ENCODE peak calls at places on chromosome 5, in eight cellular contexts. One of them, this sample, is unnamed.

GRCh38 chr5:175517824-175518450 is 39.6 kb downstream of the SFXN1 start:
- DNase-seq in heart left ventricle: no peak
- DNase-seq in fibroblast of villous mesenchyme: peak
- DNase-seq in esophagus squamous epithelium: no peak
- DNase-seq in fibroblast of lung: peak
- DNase-seq in A549: no peak
- DNase-seq in psoas muscle: no peak
- DNase-seq in transverse colon: no peak
- DNase-seq in this sample: no peak

GRCh38 chr5:148443998-148444397 is 60.2 kb downstream of the FBXO38 start:
- DNase-seq in heart left ventricle: peak
- DNase-seq in fibroblast of villous mesenchyme: peak
- DNase-seq in esophagus squamous epithelium: no peak
- DNase-seq in fibroblast of lung: peak
- DNase-seq in A549: peak
- DNase-seq in psoas muscle: no peak
- DNase-seq in transverse colon: peak
- DNase-seq in this sample: peak

GRCh38 chr5:132263548-132264261 is 6.2 kb downstream of the PDLIM4 start:
- DNase-seq in heart left ventricle: peak
- DNase-seq in fibroblast of villous mesenchyme: peak
- DNase-seq in esophagus squamous epithelium: no peak
- DNase-seq in fibroblast of lung: peak
- DNase-seq in A549: peak
- DNase-seq in psoas muscle: peak
- DNase-seq in transverse colon: peak
- DNase-seq in this sample: no peak

GRCh38 chr5:171955761-171956160 is 50.7 kb downstream of the FBXW11 start:
- DNase-seq in heart left ventricle: no peak
- DNase-seq in fibroblast of villous mesenchyme: no peak
- DNase-seq in esophagus squamous epithelium: no peak
- DNase-seq in fibroblast of lung: no peak
- DNase-seq in A549: no peak
- DNase-seq in psoas muscle: no peak
- DNase-seq in transverse colon: no peak
- DNase-seq in this sample: no peak

GRCh38 chr5:88881566-88881965 is 1.4 kb downstream of the MEF2C start:
- DNase-seq in heart left ventricle: no peak
- DNase-seq in fibroblast of villous mesenchyme: peak
- DNase-seq in esophagus squamous epithelium: no peak
- DNase-seq in fibroblast of lung: peak
- DNase-seq in A549: no peak
- DNase-seq in psoas muscle: no peak
- DNase-seq in transverse colon: no peak
- DNase-seq in this sample: no peak

GRCh38 chr5:133735346-133735745 is 123.0 kb upstream of the FSTL4 start:
- DNase-seq in heart left ventricle: peak
- DNase-seq in fibroblast of villous mesenchyme: peak
- DNase-seq in esophagus squamous epithelium: no peak
- DNase-seq in fibroblast of lung: peak
- DNase-seq in A549: peak
- DNase-seq in psoas muscle: no peak
- DNase-seq in transverse colon: no peak
- DNase-seq in this sample: no peak

GRCh38 chr5:149039501-149039900 is 23.4 kb downstream of the SH3TC2 start:
- DNase-seq in heart left ventricle: no peak
- DNase-seq in fibroblast of villous mesenchyme: peak
- DNase-seq in esophagus squamous epithelium: no peak
- DNase-seq in fibroblast of lung: peak
- DNase-seq in A549: no peak
- DNase-seq in psoas muscle: no peak
- DNase-seq in transverse colon: no peak
- DNase-seq in this sample: no peak

GRCh38 chr5:104556957-104557356 is 994.4 kb upstream of the NUDT12 start:
- DNase-seq in heart left ventricle: no peak
- DNase-seq in fibroblast of villous mesenchyme: no peak
- DNase-seq in esophagus squamous epithelium: no peak
- DNase-seq in fibroblast of lung: no peak
- DNase-seq in A549: no peak
- DNase-seq in psoas muscle: no peak
- DNase-seq in transverse colon: no peak
- DNase-seq in this sample: no peak

GRCh38 chr5:79663212-79663611 is 26.4 kb upstream of the CMYA5 start:
- DNase-seq in heart left ventricle: no peak
- DNase-seq in fibroblast of villous mesenchyme: no peak
- DNase-seq in esophagus squamous epithelium: no peak
- DNase-seq in fibroblast of lung: no peak
- DNase-seq in A549: no peak
- DNase-seq in psoas muscle: no peak
- DNase-seq in transverse colon: no peak
- DNase-seq in this sample: no peak

GRCh38 chr5:178630475-178630930 is 3.7 kb upstream of the CLK4 start:
- DNase-seq in heart left ventricle: no peak
- DNase-seq in fibroblast of villous mesenchyme: peak
- DNase-seq in esophagus squamous epithelium: no peak
- DNase-seq in fibroblast of lung: peak
- DNase-seq in A549: peak
- DNase-seq in psoas muscle: no peak
- DNase-seq in transverse colon: no peak
- DNase-seq in this sample: no peak

GRCh38 chr5:22431840-22432239 is 421.3 kb downstream of the CDH12 start:
- DNase-seq in heart left ventricle: no peak
- DNase-seq in fibroblast of villous mesenchyme: no peak
- DNase-seq in esophagus squamous epithelium: no peak
- DNase-seq in fibroblast of lung: no peak
- DNase-seq in A549: no peak
- DNase-seq in psoas muscle: no peak
- DNase-seq in transverse colon: no peak
- DNase-seq in this sample: no peak

GRCh38 chr5:176368726-176369125 is 3.4 kb downstream of the ARL10 start:
- DNase-seq in heart left ventricle: no peak
- DNase-seq in fibroblast of villous mesenchyme: no peak
- DNase-seq in esophagus squamous epithelium: no peak
- DNase-seq in fibroblast of lung: no peak
- DNase-seq in A549: no peak
- DNase-seq in psoas muscle: no peak
- DNase-seq in transverse colon: no peak
- DNase-seq in this sample: no peak

GRCh38 chr5:159712672-159713071 is 203.6 kb upstream of the ADRA1B start:
- DNase-seq in heart left ventricle: no peak
- DNase-seq in fibroblast of villous mesenchyme: peak
- DNase-seq in esophagus squamous epithelium: no peak
- DNase-seq in fibroblast of lung: peak
- DNase-seq in A549: no peak
- DNase-seq in psoas muscle: no peak
- DNase-seq in transverse colon: no peak
- DNase-seq in this sample: no peak

GRCh38 chr5:15695171-15695676 is 195.2 kb downstream of the FBXL7 start:
- DNase-seq in heart left ventricle: no peak
- DNase-seq in fibroblast of villous mesenchyme: no peak
- DNase-seq in esophagus squamous epithelium: no peak
- DNase-seq in fibroblast of lung: peak
- DNase-seq in A549: no peak
- DNase-seq in psoas muscle: no peak
- DNase-seq in transverse colon: no peak
- DNase-seq in this sample: no peak

GRCh38 chr5:157761690-157762611 is 18.4 kb downstream of the LSM11 start:
- DNase-seq in heart left ventricle: no peak
- DNase-seq in fibroblast of villous mesenchyme: peak
- DNase-seq in esophagus squamous epithelium: no peak
- DNase-seq in fibroblast of lung: peak
- DNase-seq in A549: peak
- DNase-seq in psoas muscle: no peak
- DNase-seq in transverse colon: peak
- DNase-seq in this sample: no peak

GRCh38 chr5:10583663-10584572 is 20.0 kb downstream of the ANKRD33B start:
- DNase-seq in heart left ventricle: no peak
- DNase-seq in fibroblast of villous mesenchyme: no peak
- DNase-seq in esophagus squamous epithelium: no peak
- DNase-seq in fibroblast of lung: no peak
- DNase-seq in A549: no peak
- DNase-seq in psoas muscle: no peak
- DNase-seq in transverse colon: no peak
- DNase-seq in this sample: no peak

GRCh38 chr5:56412601-56413379 is 179.7 kb upstream of the ANKRD55 start:
- DNase-seq in heart left ventricle: peak
- DNase-seq in fibroblast of villous mesenchyme: peak
- DNase-seq in esophagus squamous epithelium: no peak
- DNase-seq in fibroblast of lung: no peak
- DNase-seq in A549: no peak
- DNase-seq in psoas muscle: peak
- DNase-seq in transverse colon: peak
- DNase-seq in this sample: no peak

GRCh38 chr5:155556222-155556621 is 542.7 kb downstream of the KIF4B start:
- DNase-seq in heart left ventricle: no peak
- DNase-seq in fibroblast of villous mesenchyme: no peak
- DNase-seq in esophagus squamous epithelium: no peak
- DNase-seq in fibroblast of lung: no peak
- DNase-seq in A549: no peak
- DNase-seq in psoas muscle: no peak
- DNase-seq in transverse colon: no peak
- DNase-seq in this sample: no peak

GRCh38 chr5:155556700-155557099 is 543.1 kb downstream of the KIF4B start:
- DNase-seq in heart left ventricle: no peak
- DNase-seq in fibroblast of villous mesenchyme: no peak
- DNase-seq in esophagus squamous epithelium: no peak
- DNase-seq in fibroblast of lung: no peak
- DNase-seq in A549: no peak
- DNase-seq in psoas muscle: no peak
- DNase-seq in transverse colon: no peak
- DNase-seq in this sample: no peak

GRCh38 chr5:155554500-155554899 is 540.9 kb downstream of the KIF4B start:
- DNase-seq in heart left ventricle: no peak
- DNase-seq in fibroblast of villous mesenchyme: no peak
- DNase-seq in esophagus squamous epithelium: no peak
- DNase-seq in fibroblast of lung: no peak
- DNase-seq in A549: peak
- DNase-seq in psoas muscle: no peak
- DNase-seq in transverse colon: no peak
- DNase-seq in this sample: no peak
- H3K4me3 ChIP-seq in heart left ventricle: no peak
- H3K4me3 ChIP-seq in fibroblast of villous mesenchyme: no peak
- H3K4me3 ChIP-seq in esophagus squamous epithelium: no peak
- H3K4me3 ChIP-seq in fibroblast of lung: no peak
- H3K4me3 ChIP-seq in A549: no peak
- H3K4me3 ChIP-seq in psoas muscle: no peak
- H3K4me3 ChIP-seq in transverse colon: no peak
- H3K4me3 ChIP-seq in this sample: no peak

DNA sequence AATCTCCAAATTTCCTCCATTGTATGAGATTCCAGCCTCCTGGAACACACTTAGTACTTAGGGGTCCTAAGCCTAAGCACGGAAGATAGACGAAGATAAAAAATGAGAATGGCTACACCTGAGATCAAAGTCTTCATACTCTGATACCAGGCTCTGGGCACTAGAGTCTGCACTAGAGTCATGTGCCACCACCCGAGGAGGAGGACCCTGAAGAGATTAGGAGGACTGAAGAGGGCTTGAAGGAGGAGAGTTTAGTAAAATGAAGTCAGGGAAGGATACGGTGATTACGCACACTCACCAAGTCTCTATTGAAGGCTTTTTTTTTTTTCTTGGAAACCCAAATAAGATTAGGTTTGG is 573 bp upstream of the SPATA24 start:
- DNase-seq in heart left ventricle: no peak
- DNase-seq in fibroblast of villous mesenchyme: no peak
- DNase-seq in esophagus squamous epithelium: no peak
- DNase-seq in fibroblast of lung: no peak
- DNase-seq in A549: no peak
- DNase-seq in psoas muscle: no peak
- DNase-seq in transverse colon: no peak
- DNase-seq in this sample: no peak
- TF ChIP-seq CTCF in heart left ventricle: no peak
- TF ChIP-seq CTCF in fibroblast of villous mesenchyme: no peak
- TF ChIP-seq CTCF in esophagus squamous epithelium: no peak
- TF ChIP-seq CTCF in fibroblast of lung: no peak
- TF ChIP-seq CTCF in A549: no peak
- TF ChIP-seq CTCF in psoas muscle: no peak
- TF ChIP-seq CTCF in transverse colon: no peak
- TF ChIP-seq CTCF in this sample: no peak

GRCh38 chr5:76014005-76014404 is 69.2 kb upstream of the SV2C start:
- DNase-seq in heart left ventricle: no peak
- DNase-seq in fibroblast of villous mesenchyme: no peak
- DNase-seq in esophagus squamous epithelium: no peak
- DNase-seq in fibroblast of lung: no peak
- DNase-seq in A549: no peak
- DNase-seq in psoas muscle: no peak
- DNase-seq in transverse colon: no peak
- DNase-seq in this sample: no peak
- H3K4me3 ChIP-seq in heart left ventricle: no peak
- H3K4me3 ChIP-seq in fibroblast of villous mesenchyme: no peak
- H3K4me3 ChIP-seq in esophagus squamous epithelium: no peak
- H3K4me3 ChIP-seq in fibroblast of lung: no peak
- H3K4me3 ChIP-seq in A549: no peak
- H3K4me3 ChIP-seq in psoas muscle: no peak
- H3K4me3 ChIP-seq in transverse colon: no peak
- H3K4me3 ChIP-seq in this sample: no peak

GRCh38 chr5:83418659-83419321 is 52.8 kb upstream of the VCAN start:
- DNase-seq in heart left ventricle: no peak
- DNase-seq in fibroblast of villous mesenchyme: no peak
- DNase-seq in esophagus squamous epithelium: no peak
- DNase-seq in fibroblast of lung: no peak
- DNase-seq in A549: no peak
- DNase-seq in psoas muscle: no peak
- DNase-seq in transverse colon: no peak
- DNase-seq in this sample: no peak

GRCh38 chr5:83428126-83428525 is 43.4 kb upstream of the VCAN start:
- DNase-seq in heart left ventricle: no peak
- DNase-seq in fibroblast of villous mesenchyme: no peak
- DNase-seq in esophagus squamous epithelium: no peak
- DNase-seq in fibroblast of lung: peak
- DNase-seq in A549: no peak
- DNase-seq in psoas muscle: no peak
- DNase-seq in transverse colon: no peak
- DNase-seq in this sample: no peak

GRCh38 chr5:83426855-83427254 is 44.7 kb upstream of the VCAN start:
- DNase-seq in heart left ventricle: no peak
- DNase-seq in fibroblast of villous mesenchyme: no peak
- DNase-seq in esophagus squamous epithelium: no peak
- DNase-seq in fibroblast of lung: no peak
- DNase-seq in A549: no peak
- DNase-seq in psoas muscle: no peak
- DNase-seq in transverse colon: no peak
- DNase-seq in this sample: no peak

GRCh38 chr5:83417884-83418283 is 53.7 kb upstream of the VCAN start:
- DNase-seq in heart left ventricle: no peak
- DNase-seq in fibroblast of villous mesenchyme: no peak
- DNase-seq in esophagus squamous epithelium: no peak
- DNase-seq in fibroblast of lung: no peak
- DNase-seq in A549: no peak
- DNase-seq in psoas muscle: no peak
- DNase-seq in transverse colon: no peak
- DNase-seq in this sample: no peak

DNA sequence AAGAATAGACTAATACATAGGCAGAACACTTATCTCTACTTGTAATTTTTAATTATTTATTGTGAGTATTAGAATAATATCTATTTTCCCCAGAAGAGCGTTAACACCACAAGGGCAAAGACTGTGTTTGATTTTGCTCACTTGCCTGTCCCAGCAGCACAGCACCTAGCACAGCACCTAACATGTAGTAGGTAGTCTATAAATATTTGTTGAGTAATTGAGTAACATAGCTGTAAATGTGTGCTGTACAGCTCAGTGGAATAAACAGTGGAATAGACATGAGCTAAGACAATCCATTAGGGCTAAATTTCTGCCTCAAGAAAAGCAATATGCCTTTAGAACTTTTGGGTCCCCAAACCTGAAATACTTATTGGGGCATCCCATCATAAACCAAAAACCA is 49.3 kb upstream of the VCAN start:
- DNase-seq in heart left ventricle: no peak
- DNase-seq in fibroblast of villous mesenchyme: no peak
- DNase-seq in esophagus squamous epithelium: no peak
- DNase-seq in fibroblast of lung: no peak
- DNase-seq in A549: no peak
- DNase-seq in psoas muscle: no peak
- DNase-seq in transverse colon: no peak
- DNase-seq in this sample: no peak
- TF ChIP-seq CTCF in heart left ventricle: no peak
- TF ChIP-seq CTCF in fibroblast of villous mesenchyme: no peak
- TF ChIP-seq CTCF in esophagus squamous epithelium: no peak
- TF ChIP-seq CTCF in fibroblast of lung: no peak
- TF ChIP-seq CTCF in A549: no peak
- TF ChIP-seq CTCF in psoas muscle: no peak
- TF ChIP-seq CTCF in transverse colon: no peak
- TF ChIP-seq CTCF in this sample: no peak